ENCODE peak calls at places on chromosome 1, in six cellular contexts. N is left ventricle myocardium inferior; G is effector memory CD4-positive, alpha-beta T cell; W is A549; V is hepatocyte; S is HL-60. F is an unnamed sample.

GRCh38 chr1:37473431-37474050 is 839 bp upstream of the ZC3H12A start:
- DNase-seq in G (peak), V (peak), N (no peak), S (no peak), W (peak), F (peak)

GRCh38 chr1:246450485-246451251 is 56.4 kb downstream of the SMYD3 start:
- DNase-seq in W (peak), V (peak), N (no peak), G (no peak), S (no peak), F (peak)

GRCh38 chr1:243482237-243483022 is 226.6 kb downstream of the SDCCAG8 start:
- DNase-seq in N (no peak), W (peak), S (no peak), V (peak), G (no peak), F (peak)

GRCh38 chr1:93958351-93959101 is 49.3 kb upstream of the GCLM start:
- DNase-seq in S (no peak), G (no peak), N (no peak), V (no peak), W (no peak), F (no peak)

GRCh38 chr1:54796902-54797301 is 4.2 kb downstream of the TTC22 start:
- DNase-seq in G (no peak), W (no peak), N (no peak), S (no peak), V (no peak), F (no peak)

GRCh38 chr1:1677718-1678580 is 14.6 kb downstream of the SLC35E2B start:
- DNase-seq in G (peak), N (no peak), S (no peak), V (peak), W (no peak), F (no peak)

GRCh38 chr1:175933801-175934200 is 190.4 kb upstream of the TNR start:
- DNase-seq in N (no peak), W (peak), S (no peak), V (no peak), G (no peak), F (no peak)

GRCh38 chr1:207959995-207960745 is 49.2 kb upstream of the CD34 start:
- DNase-seq in V (no peak), N (no peak), W (no peak), G (no peak), S (no peak), F (no peak)

GRCh38 chr1:57599233-57599994 is 175.6 kb upstream of the DAB1 start:
- DNase-seq in N (no peak), V (peak), S (no peak), G (no peak), W (no peak), F (peak)

GRCh38 chr1:217087981-217088380 is 364.8 kb upstream of the ESRRG start:
- DNase-seq in N (no peak), W (no peak), S (no peak), G (no peak), V (no peak), F (no peak)

GRCh38 chr1:172351761-172352161 is 68.7 kb upstream of the C1orf105 start:
- DNase-seq in S (no peak), N (no peak), W (peak), G (no peak), V (no peak), F (peak)

GRCh38 chr1:1895456-1896333 is 4.8 kb upstream of the GNB1 start:
- DNase-seq in N (no peak), S (no peak), G (no peak), W (no peak), V (no peak), F (no peak)

GRCh38 chr1:229514578-229515275 is 6.6 kb upstream of the NUP133 start:
- DNase-seq in V (peak), N (peak), W (peak), G (peak), S (peak), F (peak)

GRCh38 chr1:196423612-196424011 is 184.6 kb downstream of the KCNT2 start:
- DNase-seq in V (no peak), G (no peak), S (no peak), W (no peak), N (no peak), F (peak)

GRCh38 chr1:224183591-224184312 is 712 bp downstream of the DEGS1 start:
- DNase-seq in N (peak), S (peak), V (peak), G (peak), W (peak), F (peak)

GRCh38 chr1:188224263-188224662 is 1395.5 kb downstream of the PLA2G4A start:
- DNase-seq in V (no peak), W (no peak), N (no peak), G (no peak), S (no peak), F (no peak)

GRCh38 chr1:104987210-104987609 is 1237.5 kb downstream of the AMY1C start:
- DNase-seq in S (no peak), N (no peak), G (no peak), V (no peak), W (no peak), F (no peak)

GRCh38 chr1:37410080-37410479 is 64.3 kb upstream of the ZC3H12A start:
- DNase-seq in V (no peak), W (no peak), N (no peak), S (no peak), G (no peak), F (no peak)

GRCh38 chr1:27634982-27635362 is at the start of gene FGR:
- DNase-seq in S (no peak), W (no peak), N (peak), G (no peak), V (no peak), F (no peak)

GRCh38 chr1:184686540-184686939 is 68.1 kb downstream of the EDEM3 start:
- DNase-seq in G (no peak), S (no peak), W (no peak), N (no peak), V (no peak), F (no peak)

GRCh38 chr1:151511636-151512215 is 539 bp downstream of the CGN start:
- DNase-seq in N (no peak), V (peak), W (peak), G (peak), S (no peak), F (no peak)

GRCh38 chr1:65596768-65597167 is 176.3 kb downstream of the LEPR start:
- DNase-seq in G (no peak), S (no peak), W (no peak), V (no peak), N (no peak), F (no peak)

GRCh38 chr1:75136921-75137641 is 2.9 kb downstream of the LHX8 start:
- DNase-seq in N (no peak), G (no peak), S (no peak), W (peak), V (peak), F (no peak)

GRCh38 chr1:44168520-44169098 is 27.2 kb upstream of the KLF18 start:
- DNase-seq in S (no peak), W (peak), N (no peak), V (no peak), G (no peak), F (no peak)

GRCh38 chr1:204731509-204731908 is 46.0 kb upstream of the LRRN2 start:
- DNase-seq in V (no peak), G (no peak), S (no peak), W (no peak), N (no peak), F (no peak)

GRCh38 chr1:220796530-220796929 is 9.8 kb downstream of the MTARC1 start:
- DNase-seq in S (no peak), V (no peak), W (no peak), N (no peak), G (no peak), F (no peak)

GRCh38 chr1:7348073-7348472 is 423.0 kb upstream of the VAMP3 start:
- DNase-seq in W (no peak), V (no peak), S (no peak), G (no peak), N (no peak), F (no peak)

GRCh38 chr1:94937820-94938219 is 10.9 kb upstream of the CNN3 start:
- DNase-seq in V (no peak), S (no peak), N (no peak), W (no peak), G (no peak), F (no peak)

GRCh38 chr1:210446479-210446878 is 117.8 kb downstream of the HHAT start:
- DNase-seq in G (peak), V (peak), N (no peak), S (no peak), W (no peak), F (peak)

GRCh38 chr1:5820026-5820421 is 172.2 kb downstream of the NPHP4 start:
- DNase-seq in S (no peak), N (no peak), G (no peak), V (no peak), W (no peak), F (no peak)

GRCh38 chr1:70264875-70265274 is 43.7 kb downstream of the SRSF11 start:
- DNase-seq in W (no peak), N (no peak), V (no peak), S (no peak), G (no peak), F (no peak)

GRCh38 chr1:52544665-52545525 is 8.0 kb downstream of the TUT4 start:
- DNase-seq in N (no peak), S (peak), W (no peak), V (no peak), G (no peak), F (no peak)

GRCh38 chr1:200659269-200659668 is 10.4 kb downstream of the DDX59 start:
- DNase-seq in G (no peak), W (no peak), N (no peak), V (no peak), S (no peak), F (peak)

GRCh38 chr1:207805841-207806421 is 54.1 kb downstream of the CD46 start:
- DNase-seq in V (peak), W (peak), N (peak), G (no peak), S (no peak), F (peak)

GRCh38 chr1:37851782-37852210 is 7.6 kb downstream of the MTF1 start:
- DNase-seq in S (no peak), W (no peak), N (no peak), V (no peak), G (no peak), F (no peak)

GRCh38 chr1:209305221-209305954 is 278.1 kb upstream of the CAMK1G start:
- DNase-seq in N (no peak), S (no peak), G (no peak), W (no peak), V (no peak), F (no peak)

GRCh38 chr1:18651727-18652126 is 21.1 kb downstream of the PAX7 start:
- DNase-seq in W (no peak), G (no peak), V (no peak), S (no peak), N (no peak), F (no peak)
- H3K27ac ChIP-seq in W (no peak), G (no peak), V (no peak), S (no peak), N (no peak), F (no peak)

GRCh38 chr1:111474106-111474505 is 322 bp downstream of the C1orf162 start:
- DNase-seq in N (no peak), V (no peak), G (no peak), W (no peak), S (no peak), F (no peak)
- H3K4me3 ChIP-seq in N (peak), V (no peak), G (peak), W (no peak), S (peak), F (no peak)

DNA sequence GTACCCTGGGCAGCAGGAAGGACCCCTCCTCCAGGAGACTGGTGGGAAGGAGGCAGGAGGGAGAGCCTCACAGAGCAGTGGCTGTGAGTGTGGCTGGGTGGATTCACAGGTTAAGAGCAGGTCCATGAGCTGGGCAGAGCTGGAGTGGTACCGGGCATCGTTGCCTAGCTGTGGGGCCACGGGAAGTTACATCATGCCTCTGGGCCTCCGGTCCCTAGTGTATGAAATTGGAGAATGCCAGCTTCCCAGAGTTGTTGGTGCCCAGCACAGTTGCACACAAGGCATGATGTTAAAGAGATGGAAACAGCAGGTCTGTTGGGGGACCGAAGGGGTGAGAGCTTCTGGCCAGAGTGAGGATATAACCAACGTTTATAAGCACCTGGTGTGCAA is 18.5 kb downstream of the FOXO6 start:
- DNase-seq in S (no peak), G (no peak), V (no peak), N (no peak), W (no peak), F (no peak)
- H3K27ac ChIP-seq in S (peak), G (no peak), V (no peak), N (no peak), W (no peak), F (no peak)

GRCh38 chr1:89822999-89823628 is 2.3 kb downstream of the LRRC8D start:
- DNase-seq in S (peak), W (peak), N (no peak), G (no peak), V (peak), F (no peak)
- H3K4me3 ChIP-seq in S (peak), W (peak), N (peak), G (no peak), V (no peak), F (no peak)

F was measured in astrocyte.